ENCODE peak calls at places on chromosomes 3 and 15, in four cellular contexts. A is right lobe of liver, V is upper lobe of right lung, K is bronchial epithelial cell. G is an unnamed sample. For H3K27me3, the result is how much of the 10 kb centered on the place peaks cover.

GRCh38 chr3:175041369-175041768 is 182.2 kb downstream of the NAALADL2 start:
- DNase-seq in A (no peak), K (no peak), V (no peak), G (no peak)

GRCh38 chr3:127273196-127273595 is 14.7 kb downstream of the PRR20G start:
- DNase-seq in V (no peak), K (peak), A (no peak), G (no peak)

GRCh38 chr3:109177888-109178287 is 41.4 kb downstream of the C3orf85 start:
- DNase-seq in A (no peak), V (no peak), K (peak), G (no peak)

GRCh38 chr3:122890077-122890484 is 95.2 kb downstream of the SLC49A4 start:
- DNase-seq in A (no peak), K (peak), V (no peak), G (no peak)

GRCh38 chr3:38004415-38005075 is 14.0 kb downstream of the VILL start:
- DNase-seq in A (peak), K (peak), V (peak), G (peak)

GRCh38 chr3:161322781-161323568 is 48.3 kb downstream of the SPTSSB start:
- DNase-seq in V (no peak), K (no peak), A (no peak), G (no peak)

GRCh38 chr3:154149286-154149685 is 28.1 kb downstream of the ARHGEF26 start:
- DNase-seq in A (no peak), K (no peak), V (no peak), G (no peak)

GRCh38 chr15:39745415-39745814 is 37.2 kb downstream of the FSIP1 start:
- DNase-seq in V (no peak), A (no peak), K (peak), G (no peak)

GRCh38 chr15:76084263-76084662 is 24.5 kb downstream of the TMEM266 start:
- DNase-seq in A (no peak), K (no peak), V (no peak), G (no peak)

GRCh38 chr15:64688179-64688578 is 87.2 kb downstream of the RBPMS2 start:
- DNase-seq in K (no peak), V (no peak), A (no peak), G (no peak)

GRCh38 chr3:10173926-10174435 is 9.3 kb downstream of the IRAK2 start:
- DNase-seq in K (no peak), V (peak), A (peak), G (peak)

GRCh38 chr15:27119695-27120266 is 148.8 kb downstream of the GABRG3 start:
- DNase-seq in V (no peak), A (no peak), K (no peak), G (no peak)

GRCh38 chr3:197374951-197375560 is 76.6 kb upstream of the DLG1 start:
- DNase-seq in V (no peak), A (no peak), K (no peak), G (no peak)

GRCh38 chr3:136070953-136071949 is 105.7 kb downstream of the PPP2R3A start:
- DNase-seq in K (peak), V (no peak), A (no peak), G (peak)

GRCh38 chr3:183438749-183439148 is 10.3 kb upstream of the MCF2L2 start:
- DNase-seq in A (peak), V (no peak), K (no peak), G (no peak)

GRCh38 chr3:182979719-182980191 is 583 bp downstream of the DCUN1D1 start:
- DNase-seq in K (peak), A (peak), V (no peak), G (peak)

GRCh38 chr15:36608166-36608565 is 28.7 kb downstream of the CDIN1 start:
- DNase-seq in V (no peak), A (no peak), K (no peak), G (no peak)

GRCh38 chr3:31379598-31379997 is 153.1 kb upstream of the STT3B start:
- DNase-seq in V (no peak), K (no peak), A (no peak), G (no peak)

GRCh38 chr3:31377045-31377642 is 155.6 kb upstream of the STT3B start:
- DNase-seq in V (no peak), A (no peak), K (peak), G (no peak)

GRCh38 chr15:62618432-62618831 is 424.1 kb upstream of the TPM1 start:
- DNase-seq in V (no peak), K (peak), A (no peak), G (no peak)

GRCh38 chr3:194091141-194091540 is 44.8 kb upstream of the HES1 start:
- DNase-seq in A (no peak), K (peak), V (no peak), G (no peak)

GRCh38 chr3:111070772-111071256 is 802 bp upstream of the NECTIN3 start:
- DNase-seq in V (no peak), A (no peak), K (peak), G (no peak)

GRCh38 chr3:110656394-110656793 is 415.2 kb upstream of the NECTIN3 start:
- DNase-seq in A (no peak), K (no peak), V (no peak), G (no peak)

GRCh38 chr3:66553714-66554113 is 52.9 kb upstream of the LRIG1 start:
- DNase-seq in A (no peak), K (no peak), V (no peak), G (peak)

GRCh38 chr15:39247574-39247973 is 333.3 kb upstream of the THBS1 start:
- DNase-seq in K (no peak), V (no peak), A (no peak), G (no peak)

GRCh38 chr3:105996781-105997180 is 128.0 kb upstream of the CBLB start:
- DNase-seq in A (no peak), V (no peak), K (peak), G (no peak)

GRCh38 chr3:48370330-48370708 is 1.7 kb upstream of the FBXW12 start:
- DNase-seq in K (no peak), A (no peak), V (no peak), G (peak)

GRCh38 chr3:140288575-140288974 is 353.6 kb downstream of the CLSTN2 start:
- DNase-seq in V (no peak), A (no peak), K (peak), G (no peak)

GRCh38 chr3:23077126-23077525 is 126.0 kb upstream of the UBE2E2 start:
- DNase-seq in K (peak), V (no peak), A (no peak), G (peak)

GRCh38 chr3:160587105-160587504 is 21.7 kb upstream of the KPNA4 start:
- DNase-seq in V (no peak), A (no peak), K (no peak), G (no peak)

GRCh38 chr3:100634493-100635272 is 25.3 kb downstream of the ADGRG7 start:
- DNase-seq in A (peak), V (no peak), K (peak), G (peak)

GRCh38 chr15:34355241-34355640 is 11.8 kb downstream of the LPCAT4 start:
- DNase-seq in A (no peak), K (peak), V (no peak), G (no peak)

GRCh38 chr15:92383528-92384326 is 10.0 kb upstream of the ST8SIA2 start:
- DNase-seq in A (no peak), K (no peak), V (no peak), G (peak)

GRCh38 chr3:126417461-126418255 is 22.9 kb downstream of the CFAP100 start:
- DNase-seq in V (peak), A (no peak), K (no peak), G (no peak)

GRCh38 chr3:33537135-33537534 is 96.9 kb upstream of the UBP1 start:
- DNase-seq in K (no peak), V (no peak), A (no peak), G (no peak)

GRCh38 chr3:12135029-12135634 is 23.6 kb downstream of the TIMP4 start:
- DNase-seq in A (peak), V (peak), K (peak), G (peak)

GRCh38 chr3:190382082-190382481 is 5.9 kb upstream of the CLDN16 start:
- DNase-seq in A (no peak), K (peak), V (no peak), G (no peak)

GRCh38 chr15:78621810-78622402 is 1.1 kb upstream of the CHRNA3 start:
- DNase-seq in V (peak), A (no peak), K (no peak), G (no peak)
- H3K27me3 ChIP-seq in V (half or more), A (under half), K (under half), G (under half)

DNA sequence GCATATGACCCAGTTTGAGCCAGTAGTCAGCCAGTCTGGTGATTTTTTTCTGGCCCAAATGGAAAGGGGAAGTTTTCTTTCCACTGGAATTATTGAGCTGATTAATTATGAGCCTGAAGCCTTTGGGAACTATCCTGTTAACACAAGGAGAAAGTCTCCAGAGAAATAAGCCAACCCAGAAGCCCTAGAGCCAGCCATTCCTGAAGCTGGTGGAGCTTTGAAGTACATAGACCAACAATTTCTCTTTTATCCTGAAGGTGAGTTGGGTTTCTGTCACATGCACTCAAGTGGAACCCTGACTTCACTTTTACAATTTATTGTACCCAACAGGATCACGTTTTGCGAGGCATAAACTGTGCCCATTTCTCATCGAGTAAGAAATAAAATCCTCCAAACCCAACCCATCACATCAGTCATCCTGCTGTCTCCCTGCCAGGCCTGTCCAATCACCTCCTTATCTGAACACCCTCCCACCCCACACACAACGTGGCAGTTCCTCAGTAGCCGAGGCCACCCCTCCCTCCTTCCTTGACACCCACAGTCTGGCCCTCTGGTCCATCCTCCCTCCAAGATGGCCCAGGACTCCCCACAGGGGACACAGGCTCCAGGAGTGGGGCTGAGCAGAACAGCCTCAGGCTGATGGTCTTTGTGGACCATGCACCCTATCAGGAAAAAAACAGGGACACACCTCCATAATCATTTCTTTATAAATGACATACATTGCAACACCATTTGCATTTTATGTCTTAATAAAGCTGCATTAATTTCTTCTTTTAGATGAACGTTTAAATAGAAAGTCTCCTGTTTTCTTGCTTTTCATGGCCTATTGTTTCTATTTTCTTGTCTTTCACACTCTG is 55.7 kb upstream of the GATA2 start:
- DNase-seq in K (peak), V (peak), A (no peak), G (no peak)
- H3K4me3 ChIP-seq in K (no peak), V (no peak), A (no peak), G (no peak)

GRCh38 chr3:184557348-184557950 is 4.1 kb upstream of the EPHB3 start:
- DNase-seq in K (no peak), V (no peak), A (no peak), G (no peak)

GRCh38 chr3:184559336-184559735 is 2.2 kb upstream of the EPHB3 start:
- DNase-seq in K (no peak), A (no peak), V (peak), G (no peak)

GRCh38 chr3:184554470-184554869 is 7.1 kb upstream of the EPHB3 start:
- DNase-seq in K (no peak), V (no peak), A (no peak), G (no peak)

GRCh38 chr3:184558726-184559125 is 2.9 kb upstream of the EPHB3 start:
- DNase-seq in K (no peak), V (no peak), A (no peak), G (no peak)

DNA sequence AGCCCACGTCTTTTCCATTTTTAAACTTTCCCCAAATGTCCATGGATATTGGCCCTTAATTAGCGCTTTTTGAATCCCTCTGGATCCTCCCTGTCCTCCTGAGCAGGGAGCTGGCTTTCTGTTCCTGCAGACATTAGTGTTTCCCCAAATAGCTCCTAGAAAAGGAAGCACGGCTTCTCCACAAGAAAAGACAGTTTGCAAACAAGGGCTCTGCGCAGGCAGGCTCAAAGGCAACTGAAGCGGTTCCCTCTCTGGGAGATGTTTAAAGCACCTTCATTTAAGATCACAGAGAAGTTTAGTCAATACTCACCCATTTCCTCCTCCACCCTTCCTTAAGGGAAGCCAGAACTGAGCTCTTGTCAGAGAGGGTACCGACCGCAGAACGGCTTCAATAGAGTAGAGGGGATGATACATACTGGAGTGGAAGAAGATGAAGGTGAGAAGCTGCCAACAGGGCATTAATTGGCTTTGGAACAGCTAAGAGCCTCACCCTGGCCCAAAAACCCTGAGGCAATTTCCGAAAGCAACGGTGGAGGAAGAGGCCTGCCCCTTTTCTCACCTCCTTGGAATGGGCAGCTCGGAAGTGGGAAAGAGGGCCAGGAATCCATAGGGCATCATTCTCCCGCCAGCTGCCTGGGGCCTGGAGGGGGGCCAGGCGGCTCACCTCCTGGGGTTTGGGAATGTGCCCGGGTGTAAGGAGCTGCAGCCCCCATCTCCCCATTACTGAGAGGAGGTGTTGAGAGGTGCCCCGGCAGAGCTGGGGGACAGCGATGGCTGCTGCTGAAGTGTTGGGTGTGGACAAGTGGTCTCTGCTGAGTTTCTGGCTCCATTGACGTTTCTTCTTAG is 4.9 kb upstream of the EPHB3 start:
- DNase-seq in V (no peak), K (no peak), A (no peak), G (no peak)
- H3K27me3 ChIP-seq in V (under half), K (under half), A (under half), G (under half)

GRCh38 chr15:69451951-69452701 is 492 bp upstream of the RPLP1 start:
- DNase-seq in V (no peak), K (peak), A (no peak), G (peak)

GRCh38 chr15:69452702-69453513 is at the start of gene RPLP1:
- DNase-seq in A (peak), K (peak), V (peak), G (peak)

GRCh38 chr15:69456208-69457166 is 3.9 kb downstream of the RPLP1 start:
- DNase-seq in A (no peak), V (no peak), K (no peak), G (no peak)

GRCh38 chr15:69457304-69458280 is 5.0 kb downstream of the RPLP1 start:
- DNase-seq in K (no peak), V (no peak), A (no peak), G (no peak)

DNA sequence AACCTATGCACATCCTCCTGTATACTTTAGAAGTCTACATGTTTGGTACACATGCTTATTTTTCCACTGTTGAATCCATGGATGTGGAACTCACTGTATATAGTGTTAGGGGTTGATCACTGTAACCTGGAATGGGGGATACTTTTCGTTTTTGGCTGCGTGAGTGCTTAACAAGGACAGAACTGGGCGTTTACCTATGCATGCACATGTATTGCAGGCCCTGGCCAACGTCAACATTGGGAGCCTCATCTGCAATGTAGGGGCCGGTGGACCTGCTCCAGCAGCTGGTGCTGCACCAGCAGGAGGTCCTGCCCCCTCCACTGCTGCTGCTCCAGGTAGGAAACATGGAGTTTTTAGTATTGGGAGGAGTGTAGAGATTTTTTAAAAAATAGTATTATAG is 2.3 kb downstream of the RPLP1 start:
- DNase-seq in K (no peak), A (no peak), V (no peak), G (no peak)
- H3K4me3 ChIP-seq in K (no peak), A (no peak), V (peak), G (peak)

GRCh38 chr15:41503669-41504010 is 10.0 kb downstream of the ITPKA start:
- DNase-seq in K (no peak), V (no peak), A (no peak), G (no peak)
- H3K27me3 ChIP-seq in K (under half), V (half or more), A (under half), G (under half)

GRCh38 chr3:141878812-141879211 is 2.4 kb downstream of the ATP1B3 start:
- DNase-seq in V (no peak), A (no peak), K (peak), G (peak)
- H3K4me3 ChIP-seq in V (peak), A (no peak), K (peak), G (peak)

DNA sequence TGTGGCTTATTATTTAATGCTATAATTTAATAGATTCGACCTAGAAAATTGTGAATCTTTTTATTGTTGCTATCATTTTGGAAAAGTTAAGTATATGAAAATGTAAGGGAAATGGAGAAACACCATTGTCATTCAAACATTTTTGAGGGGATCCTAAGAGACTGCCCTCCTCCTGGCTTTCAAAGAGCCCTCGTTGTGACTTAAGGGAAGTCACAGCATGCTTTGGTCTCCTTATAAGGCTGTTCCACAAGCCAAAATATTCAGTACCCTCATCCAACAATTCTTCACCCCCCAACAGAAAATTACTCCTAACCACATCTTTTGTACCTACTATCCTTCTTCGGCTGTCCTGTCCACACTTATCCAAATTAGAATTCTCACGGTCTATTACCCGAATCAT is 140.2 kb downstream of the GBE1 start:
- DNase-seq in V (no peak), K (no peak), A (no peak), G (no peak)
- H3K27me3 ChIP-seq in V (under half), K (under half), A (under half), G (under half)